ENCODE peak calls at places on chromosomes 4 and X, in four cellular contexts. M is suprapubic skin; U is CD8-positive, alpha-beta T cell; T is heart left ventricle. L is an unnamed sample.

GRCh38 chr4:140130677-140131076 is 23.3 kb downstream of the MAML3 start:
- DNase-seq in M (no peak), T (no peak), U (no peak), L (no peak)

GRCh38 chrX:154602226-154602625 is 16.9 kb downstream of the CTAG1B start:
- DNase-seq in M (no peak), T (no peak), U (no peak), L (peak; percentile 40)

GRCh38 chr4:10117424-10118354 is 1.1 kb upstream of the WDR1 start:
- DNase-seq in T (no peak), U (peak; percentile 54), M (no peak), L (no peak)

GRCh38 chrX:108090474-108091265 is 672 bp downstream of the PSMD10 start:
- DNase-seq in M (no peak), U (no peak), T (no peak), L (no peak)

GRCh38 chrX:9231491-9231890 is 197.6 kb upstream of the FAM9B start:
- DNase-seq in U (no peak), M (no peak), T (no peak), L (no peak)

GRCh38 chr4:80155286-80155982 is 41.9 kb upstream of the PRDM8 start:
- DNase-seq in T (no peak), M (no peak), U (no peak), L (no peak)

GRCh38 chr4:102761478-102761790 is 666 bp upstream of the MANBA start:
- DNase-seq in T (no peak), M (no peak), U (no peak), L (no peak)

GRCh38 chrX:38061335-38061734 is 55.0 kb downstream of the SYTL5 start:
- DNase-seq in U (no peak), M (no peak), T (no peak), L (no peak)

GRCh38 chr4:185800266-185800945 is 11.6 kb downstream of the SORBS2 start:
- DNase-seq in M (no peak), T (no peak), U (no peak), L (no peak)

GRCh38 chrX:153400146-153401132 is 711 bp downstream of the PNMA6E start:
- DNase-seq in T (no peak), M (no peak), U (peak; percentile 32), L (no peak)

GRCh38 chrX:39821011-39821708 is 276.6 kb downstream of the BCOR start:
- DNase-seq in T (peak; percentile 62), M (no peak), U (no peak), L (no peak)
- H3K4me3 ChIP-seq in T (peak overlapping the region; percentile 35), M (peak overlapping the region; percentile 47), U (no peak overlapping the region), L (no peak overlapping the region)

GRCh38 chr4:144787365-144788263 is 141.7 kb downstream of the HHIP start:
- DNase-seq in U (no peak), T (no peak), M (no peak), L (no peak)
- TF ChIP-seq CTCF in U (no peak), T (peak; percentile 25), M (no peak), L (no peak)

GRCh38 chrX:70755850-70756249 is 152.7 kb downstream of the TEX11 start:
- DNase-seq in T (no peak), U (peak; percentile 52), M (no peak), L (no peak)
- H3K4me3 ChIP-seq in T (no peak overlapping the region), U (no peak overlapping the region), M (no peak overlapping the region), L (no peak overlapping the region)

GRCh38 chr4:34432706-34433105 is 1811.6 kb downstream of the ARAP2 start:
- DNase-seq in M (no peak), T (no peak), U (no peak), L (no peak)
- TF ChIP-seq CTCF in M (no peak), T (no peak), U (no peak), L (no peak)

GRCh38 chr4:37454263-37454800 is 209.8 kb downstream of the NWD2 start:
- DNase-seq in U (no peak), T (no peak), M (no peak), L (no peak)
- H3K4me3 ChIP-seq in U (peak overlapping the region; percentile 36), T (peak overlapping the region; percentile 31), M (peak overlapping the region; percentile 61), L (no peak overlapping the region)

DNA sequence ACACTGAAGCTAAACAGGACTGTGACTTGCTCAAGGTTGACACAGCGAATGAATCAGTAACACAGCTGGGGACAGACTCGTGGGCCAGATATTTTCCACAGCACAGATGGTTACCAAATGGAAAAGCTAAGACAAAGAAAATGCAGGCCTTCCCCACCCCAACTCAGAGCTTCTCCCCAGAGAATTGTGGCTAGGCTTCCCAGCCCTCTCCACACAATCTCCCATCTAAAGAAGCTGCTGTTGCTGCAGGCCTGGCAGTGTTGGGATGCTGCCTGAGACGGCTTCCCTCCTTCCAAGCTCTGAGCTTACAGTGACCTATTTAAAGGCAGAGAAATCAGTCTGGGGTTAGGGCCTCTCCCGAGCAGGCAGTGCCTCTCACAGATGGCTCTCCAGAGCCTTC is 46.5 kb upstream of the PGRMC1 start:
- DNase-seq in T (peak; percentile 71), M (no peak), U (no peak), L (no peak)
- TF ChIP-seq CTCF in T (no peak), M (no peak), U (no peak), L (no peak)

GRCh38 chr4:66279084-66279483 is 608.8 kb upstream of the EPHA5 start:
- DNase-seq in U (no peak), M (no peak), T (no peak), L (no peak)

GRCh38 chr4:66275381-66276060 is 605.2 kb upstream of the EPHA5 start:
- DNase-seq in U (no peak), M (no peak), T (no peak), L (no peak)

GRCh38 chr4:66273110-66273509 is 602.8 kb upstream of the EPHA5 start:
- DNase-seq in T (no peak), U (no peak), M (no peak), L (no peak)
- H3K4me3 ChIP-seq in T (no peak overlapping the region), U (no peak overlapping the region), M (no peak overlapping the region), L (no peak overlapping the region)

DNA sequence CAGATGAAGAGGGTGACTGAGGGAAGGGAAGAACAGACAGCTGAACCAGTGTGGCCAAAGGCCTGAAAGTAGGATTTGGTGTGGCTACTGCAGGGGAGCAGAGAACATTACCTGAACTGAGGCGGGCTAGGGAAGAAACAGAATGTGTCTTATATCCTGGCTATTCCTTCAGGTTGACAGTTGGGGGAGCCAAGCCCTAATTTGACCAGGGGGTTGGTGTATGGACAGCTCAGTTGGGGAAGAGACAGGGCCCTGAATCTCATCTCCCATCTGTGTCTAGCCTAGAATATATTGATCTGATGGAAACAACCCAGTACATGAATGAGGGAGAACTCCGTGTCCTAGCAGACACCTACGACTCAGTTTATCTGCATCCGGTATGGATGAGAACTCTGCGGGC is 4.2 kb downstream of the HDAC6 start:
- DNase-seq in T (no peak), U (no peak), M (no peak), L (no peak)
- TF ChIP-seq CTCF in T (no peak), U (no peak), M (no peak), L (no peak)

GRCh38 chr4:6591781-6592180 is 16.8 kb downstream of the MAN2B2 start:
- DNase-seq in T (no peak), U (no peak), M (no peak), L (no peak)

GRCh38 chr4:6589444-6589843 is 14.5 kb downstream of the MAN2B2 start:
- DNase-seq in U (no peak), M (no peak), T (no peak), L (no peak)

GRCh38 chr4:6592804-6593563 is 18.0 kb downstream of the MAN2B2 start:
- DNase-seq in U (no peak), M (no peak), T (no peak), L (no peak)

GRCh38 chr4:6594341-6594740 is 19.4 kb downstream of the MAN2B2 start:
- DNase-seq in U (no peak), M (no peak), T (no peak), L (no peak)

GRCh38 chr4:6591305-6591704 is 16.3 kb downstream of the MAN2B2 start:
- DNase-seq in U (no peak), T (no peak), M (no peak), L (no peak)
- H3K4me3 ChIP-seq in U (no peak overlapping the region), T (no peak overlapping the region), M (no peak overlapping the region), L (no peak overlapping the region)